ENCODE peak calls at places on chromosomes 12 and 14, in six cellular contexts. M, Z, N, S, R and T are unnamed samples.

GRCh38 chr14:56211844-56212243 is 93.6 kb downstream of the PELI2 start:
- DNase-seq in M (no peak), Z (no peak), N (no peak), S (no peak), R (no peak), T (no peak)

GRCh38 chr12:32501835-32502333 is 102.5 kb downstream of the FGD4 start:
- DNase-seq in M (peak), Z (peak), N (no peak), S (peak), R (peak), T (no peak)

GRCh38 chr14:100761481-100761880 is 34.8 kb downstream of the DLK1 start:
- DNase-seq in M (no peak), Z (peak), N (peak), S (no peak), R (no peak), T (no peak)

GRCh38 chr12:14993537-14994266 is 20.9 kb downstream of the PDE6H start:
- DNase-seq in M (no peak), Z (peak), N (no peak), S (no peak), R (no peak), T (no peak)

GRCh38 chr14:91244501-91244901 is at the start of gene GPR68:
- DNase-seq in M (peak), Z (peak), N (no peak), S (peak), R (no peak), T (peak)

GRCh38 chr12:132342322-132342721 is 12.9 kb upstream of the GALNT9 start:
- DNase-seq in M (no peak), Z (no peak), N (no peak), S (no peak), R (no peak), T (no peak)

GRCh38 chr12:128078311-128078851 is 188.6 kb upstream of the TMEM132C start:
- DNase-seq in M (no peak), Z (no peak), N (no peak), S (no peak), R (no peak), T (no peak)

GRCh38 chr12:116480210-116480818 is 78.9 kb upstream of the MAP1LC3B2 start:
- DNase-seq in M (no peak), Z (no peak), N (no peak), S (no peak), R (no peak), T (no peak)

GRCh38 chr14:101556131-101556530 is 5.2 kb upstream of the DIO3 start:
- DNase-seq in M (no peak), Z (no peak), N (no peak), S (no peak), R (no peak), T (no peak)

GRCh38 chr14:56855891-56856461 is 45.7 kb upstream of the OTX2 start:
- DNase-seq in M (no peak), Z (no peak), N (no peak), S (no peak), R (no peak), T (no peak)

GRCh38 chr12:48947727-48948126 is 9.6 kb downstream of the ARF3 start:
- DNase-seq in M (no peak), Z (no peak), N (no peak), S (no peak), R (no peak), T (no peak)

GRCh38 chr12:3279832-3280231 is 202.7 kb downstream of the TSPAN9 start:
- DNase-seq in M (no peak), Z (no peak), N (no peak), S (no peak), R (no peak), T (no peak)

GRCh38 chr12:79766705-79767464 is 76.1 kb upstream of the PAWR start:
- DNase-seq in M (no peak), Z (peak), N (no peak), S (no peak), R (no peak), T (no peak)

GRCh38 chr12:93266-94005 is 26.9 kb downstream of the IQSEC3 start:
- DNase-seq in M (no peak), Z (no peak), N (no peak), S (no peak), R (no peak), T (no peak)

GRCh38 chr12:106633451-106633823 is 50.6 kb downstream of the RFX4 start:
- DNase-seq in M (no peak), Z (no peak), N (no peak), S (no peak), R (no peak), T (no peak)

GRCh38 chr14:65840118-65840751 is 427.7 kb downstream of the FUT8 start:
- DNase-seq in M (no peak), Z (no peak), N (no peak), S (no peak), R (no peak), T (no peak)

GRCh38 chr12:89597210-89597609 is 71.4 kb upstream of the POC1B start:
- DNase-seq in M (no peak), Z (no peak), N (no peak), S (no peak), R (no peak), T (no peak)

GRCh38 chr14:89241934-89242670 is 174.9 kb downstream of the FOXN3 start:
- DNase-seq in M (no peak), Z (no peak), N (no peak), S (no peak), R (no peak), T (no peak)

GRCh38 chr12:68435816-68436215 is 103.7 kb upstream of the MDM1 start:
- DNase-seq in M (no peak), Z (peak), N (no peak), S (no peak), R (no peak), T (no peak)

GRCh38 chr14:74065746-74066575 is 18.3 kb downstream of the ALDH6A1 start:
- DNase-seq in M (no peak), Z (peak), N (no peak), S (no peak), R (no peak), T (no peak)

GRCh38 chr14:68248481-68249255 is 429.1 kb downstream of the RAD51B start:
- DNase-seq in M (no peak), Z (peak), N (peak), S (peak), R (no peak), T (no peak)

GRCh38 chr12:125092108-125092871 is 27.1 kb downstream of the AACS start:
- DNase-seq in M (no peak), Z (no peak), N (no peak), S (no peak), R (no peak), T (peak)

GRCh38 chr12:107917912-107918800 is 143.7 kb downstream of the ASCL4 start:
- DNase-seq in M (no peak), Z (peak), N (peak), S (peak), R (no peak), T (no peak)

GRCh38 chr12:124940393-124941169 is 26.1 kb upstream of the UBC start:
- DNase-seq in M (peak), Z (peak), N (peak), S (peak), R (peak), T (peak)

GRCh38 chr12:109824731-109825130 is 8.5 kb downstream of the TRPV4 start:
- DNase-seq in M (no peak), Z (no peak), N (no peak), S (no peak), R (no peak), T (no peak)

GRCh38 chr12:71840226-71840847 is 778 bp downstream of the TBC1D15 start:
- DNase-seq in M (no peak), Z (peak), N (peak), S (no peak), R (no peak), T (no peak)

GRCh38 chr12:121455766-121456420 is 56.0 kb downstream of the RNF34 start:
- DNase-seq in M (no peak), Z (no peak), N (no peak), S (no peak), R (no peak), T (no peak)

GRCh38 chr14:87869619-87870583 is 123.1 kb downstream of the GALC start:
- DNase-seq in M (no peak), Z (peak), N (no peak), S (no peak), R (no peak), T (no peak)

GRCh38 chr12:101939856-101940265 is 62.5 kb downstream of the DRAM1 start:
- DNase-seq in M (peak), Z (peak), N (peak), S (peak), R (peak), T (peak)

GRCh38 chr14:105283028-105283427 is 17.8 kb downstream of the BRF1 start:
- DNase-seq in M (no peak), Z (no peak), N (no peak), S (no peak), R (no peak), T (no peak)

GRCh38 chr14:87698496-87698895 is 294.5 kb downstream of the GALC start:
- DNase-seq in M (no peak), Z (no peak), N (no peak), S (no peak), R (no peak), T (no peak)

GRCh38 chr14:64763801-64764511 is 59.7 kb downstream of the PLEKHG3 start:
- DNase-seq in M (no peak), Z (peak), N (no peak), S (no peak), R (peak), T (no peak)

GRCh38 chr12:569803-570236 is 93.4 kb downstream of the NINJ2 start:
- DNase-seq in M (peak), Z (peak), N (peak), S (peak), R (peak), T (peak)

GRCh38 chr12:30795410-30795659 is 40.6 kb upstream of the CAPRIN2 start:
- DNase-seq in M (no peak), Z (no peak), N (no peak), S (no peak), R (no peak), T (no peak)

GRCh38 chr12:104376650-104377506 is 73.3 kb downstream of the EID3 start:
- DNase-seq in M (no peak), Z (peak), N (no peak), S (no peak), R (no peak), T (no peak)

GRCh38 chr12:132940071-132940719 is 15.9 kb downstream of the ZNF605 start:
- DNase-seq in M (no peak), Z (no peak), N (no peak), S (no peak), R (no peak), T (no peak)

GRCh38 chr14:101491841-101492240 is 69.5 kb upstream of the DIO3 start:
- DNase-seq in M (no peak), Z (no peak), N (no peak), S (peak), R (no peak), T (no peak)

GRCh38 chr14:55336161-55336560 is 64.9 kb downstream of the FBXO34 start:
- DNase-seq in M (no peak), Z (no peak), N (no peak), S (no peak), R (no peak), T (no peak)

GRCh38 chr14:88559852-88560251 is 3.0 kb upstream of the ZC3H14 start:
- DNase-seq in M (no peak), Z (peak), N (no peak), S (no peak), R (no peak), T (no peak)

GRCh38 chr12:40224439-40225291 is at the start of gene LRRK2:
- DNase-seq in M (peak), Z (peak), N (no peak), S (peak), R (peak), T (peak)
- TF ChIP-seq POLR2A in M (no peak), Z (no peak), N (no peak), S (peak), R (peak), T (peak)

GRCh38 chr12:54432815-54433164 is 13.7 kb upstream of the ITGA5 start:
- DNase-seq in M (no peak), Z (no peak), N (no peak), S (no peak), R (no peak), T (no peak)
- TF ChIP-seq CTCF in M (no peak), Z (no peak), N (no peak), S (no peak), R (no peak), T (no peak)

GRCh38 chr14:24332094-24332983 is 2.5 kb downstream of the ADCY4 start:
- DNase-seq in M (no peak), Z (peak), N (no peak), S (peak), R (peak), T (no peak)

GRCh38 chr14:24335461-24336146 is 733 bp upstream of the ADCY4 start:
- DNase-seq in M (no peak), Z (no peak), N (no peak), S (no peak), R (no peak), T (no peak)

GRCh38 chr14:24337144-24337823 is 2.4 kb upstream of the ADCY4 start:
- DNase-seq in M (no peak), Z (no peak), N (no peak), S (no peak), R (no peak), T (no peak)

GRCh38 chr14:24331731-24332093 is 3.2 kb downstream of the ADCY4 start:
- DNase-seq in M (no peak), Z (no peak), N (no peak), S (no peak), R (no peak), T (peak)

GRCh38 chr14:24334431-24335271 is at the start of gene ADCY4:
- DNase-seq in M (no peak), Z (no peak), N (no peak), S (no peak), R (no peak), T (peak)
- TF ChIP-seq POLR2A in M (no peak), Z (no peak), N (no peak), S (peak), R (no peak), T (no peak)

DNA sequence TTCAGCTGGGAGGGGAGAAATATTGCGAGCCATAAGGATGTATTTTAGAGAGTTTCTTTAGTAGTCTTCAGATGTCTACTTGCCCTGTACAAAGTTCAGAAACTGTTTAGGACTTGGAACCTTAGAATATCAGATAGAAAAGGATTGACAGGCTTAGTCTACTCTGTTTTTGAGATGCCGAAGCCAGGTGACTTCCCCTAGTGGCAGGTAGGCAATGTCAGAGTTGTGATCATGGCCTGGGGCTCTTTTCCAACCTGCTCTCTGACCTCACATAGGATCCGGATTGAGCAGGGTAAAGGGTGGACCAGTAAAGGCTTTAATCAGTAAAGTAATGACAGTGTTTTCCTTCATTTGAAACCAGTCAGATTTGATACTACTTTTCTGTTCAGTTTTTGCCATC is 59.6 kb downstream of the PRKCH start:
- DNase-seq in M (no peak), Z (no peak), N (no peak), S (no peak), R (no peak), T (no peak)
- TF ChIP-seq CTCF in M (no peak), Z (no peak), N (no peak), S (no peak), R (no peak), T (no peak)

GRCh38 chr14:76961631-76962302 is 66.7 kb downstream of the IRF2BPL start:
- DNase-seq in M (peak), Z (peak), N (peak), S (peak), R (peak), T (peak)

GRCh38 chr14:76956253-76957090 is 72.0 kb downstream of the IRF2BPL start:
- DNase-seq in M (peak), Z (peak), N (peak), S (peak), R (peak), T (peak)

GRCh38 chr14:76957224-76957881 is 71.2 kb downstream of the IRF2BPL start:
- DNase-seq in M (no peak), Z (no peak), N (no peak), S (no peak), R (no peak), T (no peak)

GRCh38 chr14:76958020-76958965 is 70.2 kb downstream of the IRF2BPL start:
- DNase-seq in M (no peak), Z (no peak), N (no peak), S (no peak), R (no peak), T (no peak)

DNA sequence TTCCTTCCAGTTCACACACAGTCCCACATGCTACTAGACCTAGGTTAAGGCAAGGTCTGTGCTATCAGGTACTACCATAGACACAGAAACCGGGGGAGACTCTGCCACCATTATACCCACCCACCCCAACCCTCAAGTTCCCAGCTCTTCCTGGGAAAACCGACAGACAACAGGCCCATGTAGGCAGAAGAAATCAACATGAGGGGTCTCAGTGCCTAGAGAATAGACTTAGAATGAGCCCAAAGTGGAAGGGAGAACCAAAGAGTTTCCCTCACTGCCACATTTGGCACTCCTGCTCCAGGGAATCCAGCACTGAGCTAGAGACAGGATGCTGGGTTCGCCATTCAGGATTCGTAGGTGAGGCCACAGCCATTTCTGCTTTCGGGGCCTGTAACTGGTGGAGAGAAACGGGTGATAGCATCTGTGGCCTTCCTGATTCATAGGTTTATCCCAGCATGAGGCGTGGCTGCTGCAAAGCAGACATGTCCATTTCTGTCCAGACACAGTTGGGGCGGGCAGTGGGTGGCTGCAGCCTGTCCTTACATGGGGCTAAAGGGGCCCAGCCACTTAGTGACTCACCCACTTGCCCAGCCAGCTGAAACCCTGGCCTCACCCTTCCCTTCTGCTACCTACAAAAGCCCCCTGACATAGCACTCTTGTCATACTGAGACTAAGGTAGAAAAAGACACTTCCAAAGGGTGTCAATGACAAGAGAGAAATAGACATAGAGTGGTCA is 69.4 kb downstream of the IRF2BPL start:
- DNase-seq in M (no peak), Z (peak), N (peak), S (no peak), R (no peak), T (peak)
- TF ChIP-seq POLR2A in M (no peak), Z (peak), N (no peak), S (no peak), R (no peak), T (no peak)

DNA sequence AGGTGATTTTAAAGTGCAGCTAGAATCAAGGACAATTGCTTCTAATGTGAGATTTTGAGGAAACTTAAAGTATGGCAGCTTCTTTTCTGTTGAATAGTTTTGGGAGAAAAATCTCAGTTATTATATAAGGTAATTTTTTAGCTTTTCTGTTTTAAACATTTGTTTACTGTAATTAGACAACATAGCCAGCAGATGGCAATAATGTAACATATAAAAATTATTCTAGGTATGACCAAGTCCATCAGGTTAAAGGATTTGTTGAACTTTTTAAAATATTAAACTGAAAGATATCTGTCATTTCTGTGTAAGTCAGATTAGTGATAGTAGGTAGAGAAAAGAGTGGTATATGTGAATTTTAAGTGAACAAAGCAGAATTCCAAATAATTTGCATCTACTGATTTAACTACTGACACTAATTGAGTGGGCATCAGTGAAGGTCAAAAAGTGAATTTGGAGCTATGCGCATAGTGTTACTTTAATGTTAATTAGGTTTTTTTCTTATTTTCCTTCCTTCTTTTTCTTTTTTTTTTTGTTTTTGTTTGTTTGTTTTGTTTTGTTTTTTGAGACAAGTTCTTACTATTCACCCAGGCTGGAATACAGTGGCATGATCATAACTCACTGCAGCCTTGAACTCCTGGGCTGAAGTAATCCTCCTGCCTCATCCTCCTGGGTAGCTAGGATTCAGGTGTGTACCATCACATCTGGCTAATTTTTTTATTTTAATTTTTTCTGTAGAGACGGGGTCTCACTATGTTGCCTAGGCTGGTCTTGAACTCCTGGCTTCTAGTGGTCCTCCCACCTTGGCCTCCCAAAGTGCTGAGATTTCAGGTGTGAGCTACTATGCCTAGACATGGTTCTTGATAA is 18.6 kb downstream of the PRORP start:
- DNase-seq in M (no peak), Z (peak), N (no peak), S (no peak), R (no peak), T (no peak)
- TF ChIP-seq CTCF in M (no peak), Z (peak), N (peak), S (peak), R (no peak), T (peak)

DNA sequence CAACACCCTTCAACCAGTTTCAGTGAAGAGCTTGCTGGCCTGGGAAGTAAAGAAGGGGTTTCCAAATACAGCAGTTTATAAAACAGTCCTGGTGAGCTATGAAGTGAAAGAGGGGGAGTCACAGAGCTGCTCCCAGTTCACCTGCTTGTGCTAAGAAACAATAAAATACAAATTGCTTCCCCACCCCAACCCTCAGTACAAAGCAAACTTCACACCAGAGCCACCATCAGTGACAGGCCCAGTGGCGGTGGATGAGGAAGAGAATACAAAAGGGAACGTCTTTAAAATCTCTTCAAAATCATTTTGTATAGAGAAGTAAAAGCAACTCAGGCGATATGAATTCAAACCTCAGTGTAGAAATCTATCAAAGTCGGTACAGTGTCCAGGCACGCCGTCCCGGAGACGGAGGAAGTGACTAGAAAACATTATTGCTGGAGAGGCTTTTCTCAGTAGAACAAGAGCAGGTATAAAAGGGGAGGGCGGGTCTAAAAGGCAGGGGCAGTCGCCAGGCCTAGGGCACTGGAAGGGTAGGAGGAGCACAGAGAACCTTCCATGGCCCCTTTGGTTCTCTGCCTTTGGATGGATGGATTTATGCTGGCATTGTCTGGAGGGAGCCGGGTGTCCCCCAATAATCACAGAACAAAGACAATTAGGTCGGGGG is 10.5 kb upstream of the RPLP0 start:
- DNase-seq in M (no peak), Z (no peak), N (no peak), S (no peak), R (no peak), T (no peak)
- TF ChIP-seq POLR2A in M (no peak), Z (no peak), N (no peak), S (no peak), R (no peak), T (no peak)

GRCh38 chr12:47817272-47818006 is 2.3 kb downstream of the HDAC7 start:
- DNase-seq in M (no peak), Z (no peak), N (no peak), S (no peak), R (no peak), T (peak)
- TF ChIP-seq CTCF in M (no peak), Z (peak), N (no peak), S (no peak), R (no peak), T (peak)